ENCODE peak calls at places on chromosome 9, in four cellular contexts. J is fibroblast of lung, N is WERI-Rb-1, R is AG08395. T is an unnamed sample.
A peak's percentile ranks its signal among the peaks of the same experiment; 100 is the strongest.

GRCh38 chr9:131085370-131086122 is 10.8 kb upstream of the AIF1L start:
- DNase-seq in J (no peak), N (no peak), R (no peak), T (no peak)

GRCh38 chr9:130513094-130513493 is 66.3 kb upstream of the FUBP3 start:
- DNase-seq in J (no peak), N (no peak), R (no peak), T (no peak)

GRCh38 chr9:74748966-74749365 is 138.8 kb downstream of the TRPM6 start:
- DNase-seq in J (no peak), N (no peak), R (no peak), T (no peak)

GRCh38 chr9:4066120-4066519 is 233.7 kb downstream of the GLIS3 start:
- DNase-seq in J (no peak), N (no peak), R (no peak), T (no peak)

GRCh38 chr9:5500441-5501235 is 9.7 kb upstream of the PDCD1LG2 start:
- DNase-seq in J (peak; percentile 86), N (no peak), R (no peak), T (no peak)

GRCh38 chr9:134915046-134915930 is 2.4 kb downstream of the FCN1 start:
- DNase-seq in J (no peak), N (no peak), R (no peak), T (no peak)

GRCh38 chr9:133230093-133230492 is 21.0 kb upstream of the OBP2B start:
- DNase-seq in J (no peak), N (no peak), R (no peak), T (no peak)

GRCh38 chr9:94017939-94018531 is 62.9 kb upstream of the BARX1 start:
- DNase-seq in J (peak; percentile 83), N (no peak), R (no peak), T (no peak)

GRCh38 chr9:14278291-14278721 is 35.6 kb downstream of the NFIB start:
- DNase-seq in J (peak; percentile 43), N (no peak), R (peak; percentile 41), T (no peak)

GRCh38 chr9:108991479-108991878 is 21.8 kb downstream of the CTNNAL1 start:
- DNase-seq in J (no peak), N (peak; percentile 30), R (no peak), T (no peak)

GRCh38 chr9:14058078-14058688 is 255.8 kb downstream of the NFIB start:
- DNase-seq in J (no peak), N (no peak), R (no peak), T (peak; percentile 73)

GRCh38 chr9:32069969-32070368 is 314.5 kb upstream of the ACO1 start:
- DNase-seq in J (no peak), N (no peak), R (no peak), T (no peak)

GRCh38 chr9:108634164-108634563 is 221.6 kb downstream of the ACTL7B start:
- DNase-seq in J (peak; percentile 19), N (peak; percentile 45), R (peak; percentile 44), T (peak; percentile 88)

GRCh38 chr9:125147401-125147951 is 4.1 kb upstream of the SCAI start:
- DNase-seq in J (no peak), N (no peak), R (no peak), T (no peak)

GRCh38 chr9:85533538-85533937 is 208.2 kb downstream of the AGTPBP1 start:
- DNase-seq in J (no peak), N (no peak), R (no peak), T (no peak)

GRCh38 chr9:93128715-93129224 is 5.3 kb downstream of the NINJ1 start:
- DNase-seq in J (no peak), N (no peak), R (no peak), T (no peak)

GRCh38 chr9:79524266-79524665 is 47.5 kb upstream of the TLE4 start:
- DNase-seq in J (no peak), N (no peak), R (peak; percentile 22), T (no peak)

GRCh38 chr9:68614121-68614520 is 73.4 kb upstream of the TMEM252 start:
- DNase-seq in J (no peak), N (no peak), R (no peak), T (no peak)

GRCh38 chr9:121779381-121780117 is 128.1 kb downstream of the DAB2IP start:
- DNase-seq in J (no peak), N (no peak), R (no peak), T (no peak)

GRCh38 chr9:132748450-132748849 is 78.2 kb downstream of the GTF3C4 start:
- DNase-seq in J (no peak), N (no peak), R (no peak), T (no peak)

GRCh38 chr9:38412751-38413150 is 11.5 kb downstream of the IGFBPL1 start:
- DNase-seq in J (no peak), N (peak; percentile 70), R (no peak), T (no peak)

GRCh38 chr9:112884721-112885120 is 6.0 kb downstream of the SLC46A2 start:
- DNase-seq in J (no peak), N (no peak), R (no peak), T (no peak)

GRCh38 chr9:107976767-107977166 is 487.2 kb upstream of the KLF4 start:
- DNase-seq in J (peak; percentile 76), N (no peak), R (peak; percentile 48), T (no peak)

GRCh38 chr9:78234810-78235209 is 1.1 kb upstream of the CEP78 start:
- DNase-seq in J (no peak), N (no peak), R (peak; percentile 34), T (no peak)

GRCh38 chr9:76873056-76873792 is 32.7 kb downstream of the PRUNE2 start:
- DNase-seq in J (peak; percentile 49), N (no peak), R (no peak), T (no peak)

T was measured in NCI-H524 treated with DMSO at 0.1 percent for 48 hours.